ENCODE peak calls at places on chromosome 18, in four cellular contexts. One of them, this sample, is unnamed.
A peak's percentile ranks its signal among the peaks of the same experiment; 100 is the strongest.

GRCh38 chr18:62744076-62744705 is 28.9 kb downstream of the PHLPP1 start:
- DNase-seq in mesothelial cell of epicardium: no peak
- DNase-seq in T47D: no peak
- DNase-seq in T-helper 1 cell: no peak
- DNase-seq in this sample: no peak

GRCh38 chr18:45998244-45998643 is 31.1 kb upstream of the EPG5 start:
- DNase-seq in mesothelial cell of epicardium: no peak
- DNase-seq in T-helper 1 cell: peak; percentile 17
- DNase-seq in T47D: no peak
- DNase-seq in this sample: no peak

GRCh38 chr18:6747646-6748045 is 18.1 kb downstream of the ARHGAP28 start:
- DNase-seq in T-helper 1 cell: no peak
- DNase-seq in T47D: no peak
- DNase-seq in mesothelial cell of epicardium: no peak
- DNase-seq in this sample: peak; percentile 95

GRCh38 chr18:48167901-48168300 is 237.4 kb upstream of the SMAD2 start:
- DNase-seq in T-helper 1 cell: no peak
- DNase-seq in T47D: no peak
- DNase-seq in mesothelial cell of epicardium: no peak
- DNase-seq in this sample: no peak

GRCh38 chr18:36514778-36515177 is 217.3 kb downstream of the FHOD3 start:
- DNase-seq in T-helper 1 cell: no peak
- DNase-seq in T47D: no peak
- DNase-seq in mesothelial cell of epicardium: no peak
- DNase-seq in this sample: no peak

GRCh38 chr18:48290162-48290926 is 118.8 kb downstream of the ZBTB7C start:
- DNase-seq in mesothelial cell of epicardium: no peak
- DNase-seq in T47D: no peak
- DNase-seq in T-helper 1 cell: no peak
- DNase-seq in this sample: peak; percentile 65

GRCh38 chr18:54671291-54671881 is 80.3 kb downstream of the DYNAP start:
- DNase-seq in T47D: peak; percentile 45
- DNase-seq in mesothelial cell of epicardium: no peak
- DNase-seq in T-helper 1 cell: peak; percentile 19
- DNase-seq in this sample: peak; percentile 11

GRCh38 chr18:59075923-59076322 is 63.8 kb upstream of the SEC11C start:
- DNase-seq in mesothelial cell of epicardium: no peak
- DNase-seq in T47D: no peak
- DNase-seq in T-helper 1 cell: no peak
- DNase-seq in this sample: no peak

GRCh38 chr18:11489266-11489899 is 120.0 kb upstream of the SLC35G4 start:
- DNase-seq in T47D: no peak
- DNase-seq in mesothelial cell of epicardium: no peak
- DNase-seq in T-helper 1 cell: no peak
- DNase-seq in this sample: no peak

GRCh38 chr18:63090334-63090733 is 229.2 kb downstream of the BCL2 start:
- DNase-seq in T47D: no peak
- DNase-seq in mesothelial cell of epicardium: no peak
- DNase-seq in T-helper 1 cell: no peak
- DNase-seq in this sample: no peak

GRCh38 chr18:72871091-72871490 is 3.3 kb upstream of the NETO1 start:
- DNase-seq in T-helper 1 cell: no peak
- DNase-seq in T47D: no peak
- DNase-seq in mesothelial cell of epicardium: no peak
- DNase-seq in this sample: peak; percentile 68

GRCh38 chr18:48621240-48621639 is 82.4 kb downstream of the CTIF start:
- DNase-seq in mesothelial cell of epicardium: no peak
- DNase-seq in T-helper 1 cell: no peak
- DNase-seq in T47D: no peak
- DNase-seq in this sample: peak; percentile 23

GRCh38 chr18:36633961-36634412 is 194.8 kb downstream of the TPGS2 start:
- DNase-seq in T-helper 1 cell: no peak
- DNase-seq in mesothelial cell of epicardium: no peak
- DNase-seq in T47D: no peak
- DNase-seq in this sample: peak; percentile 67

GRCh38 chr18:74796928-74797576 is 199.4 kb downstream of the ZNF407 start:
- DNase-seq in T-helper 1 cell: peak; percentile 8
- DNase-seq in T47D: no peak
- DNase-seq in mesothelial cell of epicardium: no peak
- DNase-seq in this sample: peak; percentile 38

This sample was measured in mammary epithelial cell.